ENCODE peak calls at places on chromosomes 7 and 10, in ten cellular contexts. One of them, this sample, is unnamed.

GRCh38 chr10:44857363-44858016 is 53.6 kb upstream of the TMEM72 start:
- DNase-seq in lower lobe of right lung: peak
- DNase-seq in cardiac fibroblast: peak
- DNase-seq in IMR-90: peak
- DNase-seq in sigmoid colon: peak
- DNase-seq in heart right ventricle: peak
- DNase-seq in endothelial cell of umbilical vein: peak
- DNase-seq in AG04449: no peak
- DNase-seq in endodermal cell: peak
- DNase-seq in kidney: no peak
- DNase-seq in this sample: no peak

GRCh38 chr10:132735923-132736391 is 50.0 kb downstream of the NKX6-2 start:
- DNase-seq in kidney: no peak
- DNase-seq in AG04449: no peak
- DNase-seq in endothelial cell of umbilical vein: no peak
- DNase-seq in cardiac fibroblast: no peak
- DNase-seq in IMR-90: no peak
- DNase-seq in lower lobe of right lung: no peak
- DNase-seq in heart right ventricle: no peak
- DNase-seq in sigmoid colon: no peak
- DNase-seq in endodermal cell: no peak
- DNase-seq in this sample: no peak

GRCh38 chr10:5499493-5499800 is at the start of gene CALML5:
- DNase-seq in endodermal cell: no peak
- DNase-seq in sigmoid colon: no peak
- DNase-seq in heart right ventricle: no peak
- DNase-seq in AG04449: no peak
- DNase-seq in IMR-90: no peak
- DNase-seq in lower lobe of right lung: no peak
- DNase-seq in cardiac fibroblast: no peak
- DNase-seq in endothelial cell of umbilical vein: no peak
- DNase-seq in kidney: peak
- DNase-seq in this sample: no peak

GRCh38 chr7:131827421-131827820 is 271.0 kb upstream of the PODXL start:
- DNase-seq in lower lobe of right lung: no peak
- DNase-seq in cardiac fibroblast: no peak
- DNase-seq in IMR-90: no peak
- DNase-seq in kidney: no peak
- DNase-seq in heart right ventricle: no peak
- DNase-seq in endothelial cell of umbilical vein: no peak
- DNase-seq in sigmoid colon: no peak
- DNase-seq in AG04449: no peak
- DNase-seq in endodermal cell: no peak
- DNase-seq in this sample: no peak

GRCh38 chr7:130918129-130919052 is 184.4 kb upstream of the KLF14 start:
- DNase-seq in endodermal cell: no peak
- DNase-seq in sigmoid colon: no peak
- DNase-seq in IMR-90: peak
- DNase-seq in heart right ventricle: no peak
- DNase-seq in lower lobe of right lung: no peak
- DNase-seq in endothelial cell of umbilical vein: no peak
- DNase-seq in kidney: no peak
- DNase-seq in cardiac fibroblast: no peak
- DNase-seq in AG04449: no peak
- DNase-seq in this sample: no peak

GRCh38 chr7:28488061-28488791 is 75.9 kb downstream of the CREB5 start:
- DNase-seq in kidney: no peak
- DNase-seq in endodermal cell: no peak
- DNase-seq in AG04449: no peak
- DNase-seq in IMR-90: no peak
- DNase-seq in cardiac fibroblast: no peak
- DNase-seq in heart right ventricle: no peak
- DNase-seq in sigmoid colon: no peak
- DNase-seq in endothelial cell of umbilical vein: no peak
- DNase-seq in lower lobe of right lung: no peak
- DNase-seq in this sample: no peak

GRCh38 chr10:48551796-48552591 is 52.9 kb downstream of the ARHGAP22 start:
- DNase-seq in IMR-90: peak
- DNase-seq in kidney: no peak
- DNase-seq in cardiac fibroblast: peak
- DNase-seq in AG04449: no peak
- DNase-seq in endothelial cell of umbilical vein: peak
- DNase-seq in lower lobe of right lung: no peak
- DNase-seq in heart right ventricle: peak
- DNase-seq in sigmoid colon: no peak
- DNase-seq in endodermal cell: peak
- DNase-seq in this sample: no peak

GRCh38 chr10:48306870-48307531 is 524 bp downstream of the MAPK8 start:
- DNase-seq in AG04449: no peak
- DNase-seq in IMR-90: peak
- DNase-seq in heart right ventricle: peak
- DNase-seq in cardiac fibroblast: peak
- DNase-seq in kidney: peak
- DNase-seq in lower lobe of right lung: peak
- DNase-seq in endothelial cell of umbilical vein: peak
- DNase-seq in endodermal cell: no peak
- DNase-seq in sigmoid colon: peak
- DNase-seq in this sample: no peak

GRCh38 chr7:70036695-70037094 is 438.4 kb downstream of the AUTS2 start:
- DNase-seq in sigmoid colon: no peak
- DNase-seq in endodermal cell: no peak
- DNase-seq in heart right ventricle: no peak
- DNase-seq in cardiac fibroblast: no peak
- DNase-seq in IMR-90: no peak
- DNase-seq in endothelial cell of umbilical vein: no peak
- DNase-seq in AG04449: no peak
- DNase-seq in kidney: no peak
- DNase-seq in lower lobe of right lung: no peak
- DNase-seq in this sample: no peak

GRCh38 chr7:149467321-149467859 is 6.5 kb upstream of the ZNF777 start:
- DNase-seq in AG04449: no peak
- DNase-seq in kidney: no peak
- DNase-seq in heart right ventricle: no peak
- DNase-seq in lower lobe of right lung: no peak
- DNase-seq in IMR-90: no peak
- DNase-seq in sigmoid colon: no peak
- DNase-seq in endodermal cell: no peak
- DNase-seq in endothelial cell of umbilical vein: no peak
- DNase-seq in cardiac fibroblast: no peak
- DNase-seq in this sample: no peak

GRCh38 chr10:123621910-123622309 is 44.2 kb upstream of the GPR26 start:
- DNase-seq in cardiac fibroblast: no peak
- DNase-seq in heart right ventricle: no peak
- DNase-seq in IMR-90: no peak
- DNase-seq in lower lobe of right lung: no peak
- DNase-seq in endodermal cell: no peak
- DNase-seq in endothelial cell of umbilical vein: no peak
- DNase-seq in kidney: no peak
- DNase-seq in sigmoid colon: no peak
- DNase-seq in AG04449: peak
- DNase-seq in this sample: peak

GRCh38 chr10:99443483-99443882 is 13.1 kb upstream of the GOT1 start:
- DNase-seq in endothelial cell of umbilical vein: no peak
- DNase-seq in IMR-90: no peak
- DNase-seq in AG04449: no peak
- DNase-seq in lower lobe of right lung: no peak
- DNase-seq in endodermal cell: no peak
- DNase-seq in kidney: no peak
- DNase-seq in cardiac fibroblast: no peak
- DNase-seq in sigmoid colon: no peak
- DNase-seq in heart right ventricle: no peak
- DNase-seq in this sample: no peak

GRCh38 chr10:99438890-99439289 is 8.5 kb upstream of the GOT1 start:
- DNase-seq in heart right ventricle: no peak
- DNase-seq in AG04449: no peak
- DNase-seq in sigmoid colon: no peak
- DNase-seq in lower lobe of right lung: no peak
- DNase-seq in endothelial cell of umbilical vein: no peak
- DNase-seq in IMR-90: no peak
- DNase-seq in cardiac fibroblast: no peak
- DNase-seq in kidney: no peak
- DNase-seq in endodermal cell: no peak
- DNase-seq in this sample: no peak

GRCh38 chr10:99444676-99445075 is 14.3 kb upstream of the GOT1 start:
- DNase-seq in endothelial cell of umbilical vein: no peak
- DNase-seq in heart right ventricle: no peak
- DNase-seq in IMR-90: no peak
- DNase-seq in kidney: no peak
- DNase-seq in sigmoid colon: no peak
- DNase-seq in lower lobe of right lung: no peak
- DNase-seq in AG04449: no peak
- DNase-seq in cardiac fibroblast: no peak
- DNase-seq in endodermal cell: no peak
- DNase-seq in this sample: no peak

DNA sequence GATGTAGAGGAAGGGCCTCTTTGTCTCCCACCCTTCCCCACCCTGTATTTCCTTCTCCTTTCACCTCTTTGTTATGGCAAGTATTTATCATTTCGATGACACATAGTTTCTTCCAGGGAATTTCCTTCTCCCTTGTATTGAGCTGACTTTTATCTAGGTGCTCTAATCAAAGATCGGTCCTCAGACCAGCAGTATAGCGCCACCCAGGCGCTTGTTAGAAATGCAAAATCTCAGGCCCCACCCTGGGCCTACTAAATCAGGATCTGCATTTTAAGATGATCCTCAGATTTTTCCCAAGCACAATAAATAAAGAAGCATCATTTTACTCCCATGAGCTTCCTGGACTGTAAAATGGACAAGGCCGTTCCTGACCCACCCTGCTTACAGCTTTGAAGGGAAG is 12.0 kb upstream of the GOT1 start:
- DNase-seq in cardiac fibroblast: no peak
- DNase-seq in endothelial cell of umbilical vein: no peak
- DNase-seq in AG04449: no peak
- DNase-seq in IMR-90: no peak
- DNase-seq in heart right ventricle: no peak
- DNase-seq in endodermal cell: peak
- DNase-seq in lower lobe of right lung: no peak
- DNase-seq in sigmoid colon: no peak
- DNase-seq in kidney: no peak
- DNase-seq in this sample: no peak
- TF ChIP-seq CTCF in cardiac fibroblast: no peak
- TF ChIP-seq CTCF in endothelial cell of umbilical vein: no peak
- TF ChIP-seq CTCF in AG04449: no peak
- TF ChIP-seq CTCF in IMR-90: no peak
- TF ChIP-seq CTCF in heart right ventricle: no peak
- TF ChIP-seq CTCF in endodermal cell: peak
- TF ChIP-seq CTCF in lower lobe of right lung: no peak
- TF ChIP-seq CTCF in sigmoid colon: no peak
- TF ChIP-seq CTCF in kidney: no peak
- TF ChIP-seq CTCF in this sample: no peak

GRCh38 chr7:79286181-79286580 is 167.3 kb downstream of the MAGI2 start:
- DNase-seq in heart right ventricle: no peak
- DNase-seq in endodermal cell: no peak
- DNase-seq in cardiac fibroblast: no peak
- DNase-seq in kidney: no peak
- DNase-seq in sigmoid colon: no peak
- DNase-seq in AG04449: no peak
- DNase-seq in IMR-90: no peak
- DNase-seq in endothelial cell of umbilical vein: no peak
- DNase-seq in lower lobe of right lung: no peak
- DNase-seq in this sample: no peak

GRCh38 chr7:79281406-79281805 is 172.1 kb downstream of the MAGI2 start:
- DNase-seq in cardiac fibroblast: peak
- DNase-seq in kidney: no peak
- DNase-seq in IMR-90: no peak
- DNase-seq in sigmoid colon: no peak
- DNase-seq in lower lobe of right lung: no peak
- DNase-seq in endothelial cell of umbilical vein: no peak
- DNase-seq in endodermal cell: no peak
- DNase-seq in AG04449: no peak
- DNase-seq in heart right ventricle: no peak
- DNase-seq in this sample: no peak

GRCh38 chr7:79282882-79283602 is 170.4 kb downstream of the MAGI2 start:
- DNase-seq in lower lobe of right lung: no peak
- DNase-seq in AG04449: peak
- DNase-seq in endodermal cell: no peak
- DNase-seq in heart right ventricle: no peak
- DNase-seq in cardiac fibroblast: peak
- DNase-seq in endothelial cell of umbilical vein: peak
- DNase-seq in IMR-90: peak
- DNase-seq in kidney: no peak
- DNase-seq in sigmoid colon: no peak
- DNase-seq in this sample: peak

GRCh38 chr7:79284226-79284625 is 169.2 kb downstream of the MAGI2 start:
- DNase-seq in sigmoid colon: no peak
- DNase-seq in endodermal cell: no peak
- DNase-seq in IMR-90: peak
- DNase-seq in AG04449: no peak
- DNase-seq in heart right ventricle: no peak
- DNase-seq in endothelial cell of umbilical vein: no peak
- DNase-seq in lower lobe of right lung: no peak
- DNase-seq in cardiac fibroblast: peak
- DNase-seq in kidney: no peak
- DNase-seq in this sample: no peak

GRCh38 chr7:79282051-79282694 is 171.3 kb downstream of the MAGI2 start:
- DNase-seq in kidney: no peak
- DNase-seq in AG04449: peak
- DNase-seq in IMR-90: peak
- DNase-seq in heart right ventricle: no peak
- DNase-seq in endothelial cell of umbilical vein: peak
- DNase-seq in sigmoid colon: no peak
- DNase-seq in endodermal cell: no peak
- DNase-seq in lower lobe of right lung: no peak
- DNase-seq in cardiac fibroblast: peak
- DNase-seq in this sample: peak
- H3K4me3 ChIP-seq in kidney: peak
- H3K4me3 ChIP-seq in AG04449: peak
- H3K4me3 ChIP-seq in IMR-90: no peak
- H3K4me3 ChIP-seq in heart right ventricle: no peak
- H3K4me3 ChIP-seq in endothelial cell of umbilical vein: no peak
- H3K4me3 ChIP-seq in sigmoid colon: no peak
- H3K4me3 ChIP-seq in endodermal cell: no peak
- H3K4me3 ChIP-seq in lower lobe of right lung: no peak
- H3K4me3 ChIP-seq in cardiac fibroblast: no peak
- H3K4me3 ChIP-seq in this sample: no peak

DNA sequence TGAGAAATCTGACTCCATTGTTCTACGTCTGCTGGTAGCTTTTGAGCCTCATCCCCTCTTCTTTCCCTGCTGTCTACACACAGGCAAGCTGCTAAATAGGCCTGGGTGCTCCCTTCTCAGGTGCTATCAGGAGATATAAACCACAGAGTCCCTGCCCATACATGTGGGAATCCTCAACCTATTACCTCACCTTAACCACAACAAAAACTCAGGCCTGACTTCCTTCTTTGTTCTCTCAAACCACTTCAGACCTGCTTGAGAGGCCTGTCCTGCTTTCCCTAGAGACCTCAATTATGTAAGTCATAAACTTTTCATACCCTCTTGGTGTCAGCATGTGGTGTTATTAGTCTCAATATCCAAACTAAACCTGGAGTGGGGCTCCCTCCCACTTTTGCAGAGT is 75.0 kb upstream of the MAGI2 start:
- DNase-seq in endothelial cell of umbilical vein: no peak
- DNase-seq in AG04449: no peak
- DNase-seq in endodermal cell: no peak
- DNase-seq in IMR-90: no peak
- DNase-seq in heart right ventricle: no peak
- DNase-seq in cardiac fibroblast: no peak
- DNase-seq in sigmoid colon: no peak
- DNase-seq in lower lobe of right lung: no peak
- DNase-seq in kidney: no peak
- DNase-seq in this sample: no peak
- TF ChIP-seq CTCF in endothelial cell of umbilical vein: no peak
- TF ChIP-seq CTCF in AG04449: no peak
- TF ChIP-seq CTCF in endodermal cell: no peak
- TF ChIP-seq CTCF in IMR-90: no peak
- TF ChIP-seq CTCF in heart right ventricle: no peak
- TF ChIP-seq CTCF in cardiac fibroblast: no peak
- TF ChIP-seq CTCF in sigmoid colon: no peak
- TF ChIP-seq CTCF in lower lobe of right lung: no peak
- TF ChIP-seq CTCF in kidney: no peak
- TF ChIP-seq CTCF in this sample: no peak

GRCh38 chr7:23298141-23298851 is 843 bp upstream of the MALSU1 start:
- DNase-seq in AG04449: peak
- DNase-seq in cardiac fibroblast: peak
- DNase-seq in lower lobe of right lung: no peak
- DNase-seq in kidney: no peak
- DNase-seq in endodermal cell: peak
- DNase-seq in endothelial cell of umbilical vein: no peak
- DNase-seq in IMR-90: peak
- DNase-seq in heart right ventricle: no peak
- DNase-seq in sigmoid colon: no peak
- DNase-seq in this sample: no peak
- H3K4me3 ChIP-seq in AG04449: no peak
- H3K4me3 ChIP-seq in cardiac fibroblast: no peak
- H3K4me3 ChIP-seq in lower lobe of right lung: peak
- H3K4me3 ChIP-seq in kidney: peak
- H3K4me3 ChIP-seq in endodermal cell: peak
- H3K4me3 ChIP-seq in endothelial cell of umbilical vein: peak
- H3K4me3 ChIP-seq in IMR-90: no peak
- H3K4me3 ChIP-seq in heart right ventricle: peak
- H3K4me3 ChIP-seq in sigmoid colon: peak
- H3K4me3 ChIP-seq in this sample: no peak

This sample was measured in BJ.